ENCODE peak calls at places on chromosomes 6 and 20, in seven cellular contexts. H, E, O, A, K, T and G are unnamed samples.

GRCh38 chr6:130517444-130517931 is 151.7 kb downstream of the TMEM200A start:
- DNase-seq in H (no peak), E (no peak), O (peak; percentile 58), A (no peak), K (peak; percentile 95), T (peak; percentile 46), G (no peak)

GRCh38 chr20:63567382-63568169 is 6.5 kb downstream of the HELZ2 start:
- DNase-seq in H (no peak), E (no peak), O (no peak), A (no peak), K (no peak), T (no peak), G (no peak)

GRCh38 chr6:95133578-95133977 is 443.8 kb upstream of the MANEA start:
- DNase-seq in H (no peak), E (no peak), O (peak; percentile 1), A (peak; percentile 17), K (peak; percentile 51), T (peak; percentile 17), G (peak; percentile 4)

GRCh38 chr6:33317418-33317667 is 201 bp downstream of the ZBTB22 start:
- DNase-seq in H (no peak), E (no peak), O (no peak), A (no peak), K (no peak), T (no peak), G (no peak)

GRCh38 chr6:89462503-89462902 is 29.6 kb downstream of the ANKRD6 start:
- DNase-seq in H (no peak), E (no peak), O (no peak), A (no peak), K (no peak), T (no peak), G (no peak)

GRCh38 chr20:24938498-24938897 is 10.6 kb upstream of the CST7 start:
- DNase-seq in H (no peak), E (no peak), O (no peak), A (no peak), K (no peak), T (no peak), G (no peak)

GRCh38 chr20:62875419-62876355 is 14.1 kb upstream of the TCFL5 start:
- DNase-seq in H (peak; percentile 79), E (peak; percentile 60), O (peak; percentile 86), A (peak; percentile 40), K (peak; percentile 69), T (peak; percentile 93), G (no peak)

GRCh38 chr6:3324262-3324942 is 65.7 kb downstream of the PSMG4 start:
- DNase-seq in H (no peak), E (no peak), O (peak; percentile 98), A (no peak), K (peak; percentile 93), T (peak; percentile 96), G (no peak)

GRCh38 chr6:56667336-56667735 is 24.6 kb upstream of the DST start:
- DNase-seq in H (no peak), E (no peak), O (peak; percentile 58), A (no peak), K (no peak), T (no peak), G (no peak)

GRCh38 chr6:3259491-3259958 is 778 bp downstream of the PSMG4 start:
- DNase-seq in H (no peak), E (peak; percentile 49), O (peak; percentile 34), A (peak; percentile 45), K (peak; percentile 54), T (peak; percentile 68), G (no peak)

GRCh38 chr20:9756660-9757059 is 82.2 kb downstream of the PAK5 start:
- DNase-seq in H (no peak), E (no peak), O (no peak), A (no peak), K (no peak), T (no peak), G (no peak)

GRCh38 chr6:4732691-4733315 is 43.4 kb upstream of the CDYL start:
- DNase-seq in H (peak; percentile 40), E (peak; percentile 75), O (peak; percentile 96), A (peak; percentile 61), K (peak; percentile 95), T (peak; percentile 99), G (no peak)

GRCh38 chr20:61911824-61912223 is 153.9 kb downstream of the TAF4 start:
- DNase-seq in H (no peak), E (no peak), O (no peak), A (no peak), K (no peak), T (no peak), G (no peak)

GRCh38 chr20:34449674-34450592 is 66.3 kb upstream of the DYNLRB1 start:
- DNase-seq in H (no peak), E (no peak), O (no peak), A (no peak), K (no peak), T (no peak), G (no peak)

GRCh38 chr6:41779336-41779735 is 364 bp downstream of the FRS3 start:
- DNase-seq in H (no peak), E (no peak), O (no peak), A (no peak), K (no peak), T (peak; percentile 11), G (no peak)

DNA sequence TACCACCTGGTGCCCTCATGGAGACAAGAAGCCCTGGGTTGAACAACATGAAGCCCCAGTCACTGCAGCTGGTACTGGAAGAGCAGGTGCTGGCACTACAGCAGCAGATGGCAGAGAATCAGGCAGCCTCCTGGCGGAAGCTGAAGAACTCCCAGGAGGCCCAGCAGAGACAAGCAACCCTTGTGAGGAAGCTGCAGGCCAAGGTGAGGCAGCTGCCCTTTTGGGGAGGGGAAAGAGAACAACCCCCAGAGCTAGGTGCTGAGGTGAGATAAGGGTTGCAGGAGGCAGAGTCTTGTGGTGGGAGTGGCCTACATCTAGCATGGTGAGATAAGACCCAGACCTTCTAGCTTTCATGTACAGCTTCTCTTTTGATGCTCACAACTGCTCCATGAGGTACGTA is 7.0 kb downstream of the CEP250 start:
- DNase-seq in H (no peak), E (no peak), O (no peak), A (no peak), K (no peak), T (no peak), G (no peak)
- H3K36me3 ChIP-seq in H (no peaks in the 10 kb centered on the region), E (no peaks in the 10 kb centered on the region), O (peaks cover 21% of the 10 kb centered on the region), A (peaks cover 23% of the 10 kb centered on the region), K (peaks cover 24% of the 10 kb centered on the region), T (peaks cover 3% of the 10 kb centered on the region), G (peaks cover 26% of the 10 kb centered on the region)

DNA sequence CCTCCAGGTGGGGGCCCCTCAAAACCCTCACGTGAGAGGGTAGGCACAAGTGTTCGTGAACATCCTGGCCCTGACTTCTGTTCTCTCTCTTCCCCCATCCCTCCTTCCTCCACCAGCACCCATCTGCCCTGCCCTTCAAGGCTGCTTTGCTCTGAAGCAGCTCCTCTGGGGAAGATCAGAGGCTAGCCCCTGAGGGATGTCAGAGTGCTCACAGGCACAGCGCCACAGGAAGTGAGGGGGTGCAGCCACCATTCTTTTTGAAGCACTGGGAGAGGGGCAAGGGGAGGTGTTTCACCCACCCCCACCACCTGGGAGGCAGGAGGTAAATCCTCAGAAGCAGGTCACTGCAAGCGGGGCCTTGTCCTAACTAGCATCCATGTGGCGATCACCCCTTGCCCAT is 11.4 kb downstream of the MOCS1 start:
- DNase-seq in H (no peak), E (no peak), O (no peak), A (no peak), K (no peak), T (no peak), G (no peak)
- H3K4me1 ChIP-seq in H (no peaks in the 10 kb centered on the region), E (peaks cover 38% of the 10 kb centered on the region), O (peaks cover 4% of the 10 kb centered on the region), A (no peaks in the 10 kb centered on the region), K (peaks cover 21% of the 10 kb centered on the region), T (no peaks in the 10 kb centered on the region), G (no peaks in the 10 kb centered on the region)

GRCh38 chr6:43248107-43248506 is 4.8 kb downstream of the TTBK1 start:
- DNase-seq in H (no peak), E (no peak), O (no peak), A (no peak), K (no peak), T (no peak), G (no peak)
- H3K4me3 ChIP-seq in H (no peak overlapping the region), E (no peak overlapping the region), O (no peak overlapping the region), A (no peak overlapping the region), K (no peak overlapping the region), T (no peak overlapping the region), G (peak overlapping the region; percentile 55)

GRCh38 chr6:36210157-36210556 is 13.6 kb downstream of the BRPF3 start:
- DNase-seq in H (no peak), E (no peak), O (no peak), A (no peak), K (no peak), T (no peak), G (no peak)
- H3K36me3 ChIP-seq in H (no peaks in the 10 kb centered on the region), E (peaks cover 71% of the 10 kb centered on the region), O (peaks cover 16% of the 10 kb centered on the region), A (peaks cover 62% of the 10 kb centered on the region), K (peaks cover 22% of the 10 kb centered on the region), T (peaks cover 54% of the 10 kb centered on the region), G (peaks cover 32% of the 10 kb centered on the region)

DNA sequence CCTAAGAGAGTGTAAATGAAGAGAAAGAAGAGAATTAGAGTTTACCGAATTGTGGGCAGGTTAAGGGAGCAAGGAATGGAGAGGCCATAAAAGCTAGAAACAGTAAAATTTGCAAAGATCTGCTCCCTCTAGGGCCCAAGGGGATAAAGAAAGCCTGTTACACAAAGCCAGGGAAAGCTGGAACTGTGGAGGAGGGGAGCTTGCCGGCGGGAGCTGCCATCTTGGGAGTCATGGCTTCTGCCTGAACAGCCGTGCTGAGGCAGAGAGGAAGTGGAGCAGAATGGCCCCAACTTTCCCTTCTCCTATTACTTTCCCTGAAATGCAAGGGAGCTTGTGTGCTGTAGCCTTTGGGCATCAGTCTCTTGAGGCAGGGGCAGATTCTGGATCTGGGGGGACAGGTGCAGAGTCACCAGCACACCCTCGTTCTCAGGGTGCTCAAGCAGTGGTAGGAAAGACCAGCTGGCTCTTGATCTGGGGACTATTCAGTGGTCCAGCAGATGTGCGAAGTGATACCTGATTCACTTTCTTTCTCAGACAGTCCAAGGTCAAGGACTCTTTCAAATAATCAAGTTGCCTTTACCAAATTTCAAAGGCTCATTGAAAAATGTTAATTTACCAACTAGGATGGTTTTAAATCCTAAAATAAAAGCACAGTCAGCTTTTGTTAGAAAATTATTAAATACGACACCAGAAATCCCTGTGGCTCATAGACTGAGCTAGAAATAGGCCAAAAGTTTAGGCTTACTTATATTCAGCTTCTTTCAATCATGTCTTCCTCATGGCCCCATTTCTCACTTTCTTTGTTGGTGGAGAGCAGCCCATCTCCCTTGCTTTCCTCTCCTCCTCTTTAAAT is 25.7 kb downstream of the LAMA4 start:
- DNase-seq in H (no peak), E (no peak), O (no peak), A (no peak), K (no peak), T (no peak), G (no peak)
- H3K4me1 ChIP-seq in H (peaks cover 14% of the 10 kb centered on the region), E (peaks cover 6% of the 10 kb centered on the region), O (peaks cover 47% of the 10 kb centered on the region), A (no peaks in the 10 kb centered on the region), K (peaks cover 5% of the 10 kb centered on the region), T (peaks cover 74% of the 10 kb centered on the region), G (no peaks in the 10 kb centered on the region)

GRCh38 chr6:158464483-158464882 is 95.4 kb upstream of the TMEM181 start:
- DNase-seq in H (no peak), E (no peak), O (no peak), A (no peak), K (no peak), T (no peak), G (peak; percentile 73)
- H3K4me3 ChIP-seq in H (no peak overlapping the region), E (no peak overlapping the region), O (no peak overlapping the region), A (no peak overlapping the region), K (no peak overlapping the region), T (no peak overlapping the region), G (no peak overlapping the region)

DNA sequence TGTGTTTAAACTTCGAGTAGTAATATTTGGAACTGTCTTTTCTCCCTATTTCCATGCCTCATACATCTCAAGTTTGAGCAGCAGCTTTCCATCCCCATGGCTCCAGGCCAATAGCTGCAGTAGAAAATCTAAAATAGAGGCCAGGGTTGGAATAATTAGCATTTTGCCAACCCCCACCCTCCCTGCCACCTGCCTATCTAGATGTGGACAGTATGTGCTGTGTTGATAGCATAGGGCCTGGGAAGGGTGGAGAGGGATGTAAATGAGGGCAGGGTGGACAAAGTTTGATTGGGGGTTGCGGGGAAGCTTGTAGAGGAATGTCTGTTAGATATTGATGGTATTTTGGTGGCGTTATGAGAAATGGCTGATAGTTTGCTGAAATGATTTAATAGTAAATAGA is 5.6 kb downstream of the TOP1 start:
- DNase-seq in H (no peak), E (no peak), O (no peak), A (no peak), K (no peak), T (no peak), G (no peak)
- H3K36me3 ChIP-seq in H (no peaks in the 10 kb centered on the region), E (no peaks in the 10 kb centered on the region), O (no peaks in the 10 kb centered on the region), A (no peaks in the 10 kb centered on the region), K (peaks cover 4% of the 10 kb centered on the region), T (peaks cover 4% of the 10 kb centered on the region), G (no peaks in the 10 kb centered on the region)